ENCODE peak calls at places on chromosomes 3 and 15, in seven cellular contexts. B is ovary, W is BE2C, I is GM13976, G is sigmoid colon, O is osteocyte, P is neural crest cell. L is an unnamed sample.

GRCh38 chr15:87973456-87974215 is 282.9 kb downstream of the NTRK3 start:
- DNase-seq in B (no peak), W (no peak), I (no peak), G (no peak), O (no peak), P (no peak), L (no peak)

GRCh38 chr3:105444725-105445124 is 78.0 kb downstream of the ALCAM start:
- DNase-seq in B (no peak), W (no peak), I (no peak), G (no peak), O (no peak), P (no peak), L (peak)

GRCh38 chr3:119637679-119638525 is 22.5 kb downstream of the POPDC2 start:
- DNase-seq in B (no peak), W (no peak), I (no peak), G (no peak), O (no peak), P (no peak), L (peak)

GRCh38 chr3:47916201-47916600 is 100.0 kb downstream of the MAP4 start:
- DNase-seq in B (no peak), W (no peak), I (no peak), G (no peak), O (no peak), P (no peak), L (no peak)

GRCh38 chr15:51172190-51172589 is 77.5 kb upstream of the TNFAIP8L3 start:
- DNase-seq in B (no peak), W (no peak), I (no peak), G (no peak), O (no peak), P (no peak), L (peak)

GRCh38 chr3:170814822-170815221 is 55.2 kb downstream of the RPL22L1 start:
- DNase-seq in B (no peak), W (no peak), I (no peak), G (no peak), O (no peak), P (no peak), L (no peak)

GRCh38 chr3:87287025-87287424 is 10.6 kb upstream of the POU1F1 start:
- DNase-seq in B (no peak), W (no peak), I (no peak), G (no peak), O (no peak), P (no peak), L (peak)

GRCh38 chr3:34364345-34364744 is 565.9 kb downstream of the PDCD6IP start:
- DNase-seq in B (no peak), W (no peak), I (no peak), G (no peak), O (no peak), P (no peak), L (no peak)

GRCh38 chr3:16810013-16810412 is 74.7 kb upstream of the PLCL2 start:
- DNase-seq in B (no peak), W (no peak), I (no peak), G (no peak), O (no peak), P (no peak), L (no peak)

GRCh38 chr15:93040288-93041158 is 48.5 kb downstream of the RGMA start:
- DNase-seq in B (no peak), W (peak), I (no peak), G (peak), O (no peak), P (no peak), L (no peak)

GRCh38 chr3:143091438-143091837 is 28.1 kb upstream of the CHST2 start:
- DNase-seq in B (no peak), W (no peak), I (no peak), G (no peak), O (no peak), P (no peak), L (no peak)

GRCh38 chr15:40928351-40928974 is 677 bp upstream of the DLL4 start:
- DNase-seq in B (no peak), W (no peak), I (no peak), G (no peak), O (no peak), P (no peak), L (no peak)

GRCh38 chr3:183295211-183295610 is 42.2 kb downstream of the B3GNT5 start:
- DNase-seq in B (peak), W (no peak), I (no peak), G (peak), O (no peak), P (no peak), L (peak)

GRCh38 chr3:9399746-9400145 is 2.3 kb downstream of the SETD5 start:
- DNase-seq in B (peak), W (peak), I (no peak), G (peak), O (peak), P (peak), L (peak)

GRCh38 chr3:37852097-37852496 is 9.6 kb upstream of the CTDSPL start:
- DNase-seq in B (no peak), W (no peak), I (no peak), G (no peak), O (no peak), P (no peak), L (peak)

GRCh38 chr15:83570756-83571155 is 83.2 kb upstream of the ADAMTSL3 start:
- DNase-seq in B (no peak), W (no peak), I (no peak), G (no peak), O (no peak), P (no peak), L (no peak)

GRCh38 chr3:42097166-42097946 is 6.2 kb downstream of the TRAK1 start:
- DNase-seq in B (no peak), W (no peak), I (no peak), G (no peak), O (no peak), P (no peak), L (peak)

GRCh38 chr3:165954171-165954570 is 116.9 kb upstream of the BCHE start:
- DNase-seq in B (no peak), W (no peak), I (no peak), G (no peak), O (no peak), P (no peak), L (no peak)

GRCh38 chr15:62472616-62473299 is 307.7 kb upstream of the C2CD4B start:
- DNase-seq in B (no peak), W (no peak), I (no peak), G (peak), O (no peak), P (no peak), L (peak)

GRCh38 chr15:50261979-50262378 is 3.5 kb downstream of the HDC start:
- DNase-seq in B (no peak), W (no peak), I (no peak), G (no peak), O (peak), P (no peak), L (no peak)

GRCh38 chr15:90307661-90308060 is 42.2 kb downstream of the NGRN start:
- DNase-seq in B (no peak), W (no peak), I (no peak), G (no peak), O (peak), P (no peak), L (no peak)

GRCh38 chr3:31448035-31448881 is 84.5 kb upstream of the STT3B start:
- DNase-seq in B (no peak), W (no peak), I (peak), G (no peak), O (no peak), P (no peak), L (no peak)

GRCh38 chr15:90650117-90650955 is 66.8 kb upstream of the BLM start:
- DNase-seq in B (no peak), W (no peak), I (no peak), G (no peak), O (no peak), P (no peak), L (peak)

GRCh38 chr15:62847900-62848489 is 194.6 kb upstream of the TPM1 start:
- DNase-seq in B (peak), W (peak), I (peak), G (peak), O (no peak), P (peak), L (peak)

GRCh38 chr3:17110665-17111396 is 226.1 kb downstream of the PLCL2 start:
- DNase-seq in B (no peak), W (no peak), I (no peak), G (no peak), O (no peak), P (no peak), L (no peak)

GRCh38 chr3:128497305-128498126 is 4.5 kb upstream of the GATA2 start:
- DNase-seq in B (peak), W (peak), I (peak), G (peak), O (peak), P (peak), L (peak)

GRCh38 chr3:14537590-14538450 is 2.3 kb downstream of the GRIP2 start:
- DNase-seq in B (no peak), W (peak), I (no peak), G (peak), O (no peak), P (peak), L (peak)

GRCh38 chr3:126473292-126474168 is 2.2 kb downstream of the ZXDC start:
- DNase-seq in B (no peak), W (peak), I (no peak), G (no peak), O (no peak), P (no peak), L (no peak)

GRCh38 chr15:68209272-68209671 is 4.1 kb upstream of the CALML4 start:
- DNase-seq in B (no peak), W (no peak), I (no peak), G (peak), O (no peak), P (no peak), L (no peak)
- TF ChIP-seq CTCF in B (no peak), W (no peak), I (no peak), G (no peak), O (no peak), P (no peak), L (no peak)

GRCh38 chr3:76044601-76045600 is 259.6 kb upstream of the ZNF717 start:
- DNase-seq in B (no peak), W (peak), I (peak), G (no peak), O (no peak), P (peak), L (no peak)
- TF ChIP-seq CTCF in B (no peak), W (peak), I (peak), G (no peak), O (peak), P (peak), L (peak)

DNA sequence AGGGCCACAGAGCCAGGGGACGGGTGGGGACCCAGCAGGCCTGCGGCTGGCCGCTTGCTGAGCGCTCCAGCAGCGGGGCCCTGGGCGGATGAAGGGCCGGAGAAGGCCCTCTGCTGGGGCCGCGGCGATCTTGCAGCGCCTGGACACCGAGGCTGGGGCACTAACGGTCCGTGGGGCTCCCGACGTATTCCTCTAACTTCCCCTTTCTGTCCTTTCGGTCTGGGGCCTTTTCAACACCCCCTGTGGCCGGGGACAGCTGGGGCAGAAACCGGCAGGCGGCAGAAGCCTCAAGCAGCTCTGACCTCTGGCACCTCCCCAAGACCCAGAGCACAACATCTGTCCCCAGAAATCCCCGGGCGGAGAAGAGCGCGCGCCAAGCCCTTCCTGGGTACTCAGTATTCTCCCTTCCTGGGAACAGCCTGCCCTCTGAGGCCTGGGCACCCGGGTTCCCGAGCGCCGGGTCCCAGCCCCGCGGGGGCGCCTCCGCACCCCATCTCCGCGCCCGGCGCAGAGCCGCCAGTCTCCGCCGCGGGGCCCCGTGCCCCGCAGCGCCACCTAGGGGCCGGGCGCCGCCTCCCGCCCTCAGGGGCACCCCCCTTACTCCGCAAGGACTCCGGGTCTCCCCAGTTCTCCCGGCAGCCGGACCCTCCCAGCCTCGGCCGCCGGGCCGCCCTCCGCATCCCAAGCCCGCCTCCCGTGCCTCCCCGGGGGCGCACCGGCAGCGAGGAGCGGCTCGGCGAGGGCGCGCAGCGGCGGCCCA is 587 bp upstream of the SLCO3A1 start:
- DNase-seq in B (peak), W (peak), I (peak), G (peak), O (peak), P (peak), L (peak)
- TF ChIP-seq CTCF in B (peak), W (peak), I (peak), G (peak), O (peak), P (peak), L (peak)

GRCh38 chr15:67806539-67806935 is 18.8 kb upstream of the SKOR1 start:
- DNase-seq in B (no peak), W (no peak), I (no peak), G (peak), O (no peak), P (no peak), L (no peak)

GRCh38 chr15:67805008-67805681 is 20.2 kb upstream of the SKOR1 start:
- DNase-seq in B (no peak), W (no peak), I (no peak), G (no peak), O (peak), P (no peak), L (no peak)

GRCh38 chr15:67803996-67804843 is 21.1 kb upstream of the SKOR1 start:
- DNase-seq in B (no peak), W (peak), I (no peak), G (no peak), O (peak), P (no peak), L (no peak)

GRCh38 chr15:67807141-67807540 is 18.2 kb upstream of the SKOR1 start:
- DNase-seq in B (no peak), W (no peak), I (no peak), G (peak), O (no peak), P (no peak), L (no peak)

GRCh38 chr15:67805871-67806538 is 19.3 kb upstream of the SKOR1 start:
- DNase-seq in B (no peak), W (no peak), I (no peak), G (peak), O (peak), P (no peak), L (no peak)
- TF ChIP-seq CTCF in B (no peak), W (no peak), I (no peak), G (no peak), O (no peak), P (no peak), L (no peak)